ENCODE peak calls at places on chromosomes 1 and 21, in four cellular contexts. V, W, S and A are unnamed samples.

GRCh38 chr21:40936151-40936550 is 89.2 kb upstream of the DSCAM start:
- DNase-seq in W (no peak), V (no peak), S (no peak), A (no peak)

GRCh38 chr1:43981636-43982035 is 2.6 kb downstream of the B4GALT2 start:
- DNase-seq in W (no peak), V (no peak), S (no peak), A (no peak)

GRCh38 chr1:12038356-12039140 is 19.2 kb downstream of the MIIP start:
- DNase-seq in S (no peak), V (no peak), W (no peak), A (no peak)

GRCh38 chr1:50970927-50971582 is 1.0 kb downstream of the CDKN2C start:
- DNase-seq in V (no peak), W (no peak), S (no peak), A (no peak)

GRCh38 chr1:27122652-27123051 is 32.3 kb downstream of the SLC9A1 start:
- DNase-seq in S (no peak), V (peak), W (peak), A (peak)

GRCh38 chr1:27416387-27417111 is 24.1 kb downstream of the GPR3 start:
- DNase-seq in V (peak), W (no peak), S (no peak), A (no peak)

GRCh38 chr21:29077651-29078090 is 4.2 kb upstream of the CCT8 start:
- DNase-seq in S (no peak), V (no peak), W (no peak), A (no peak)

GRCh38 chr1:26034504-26035202 is 11.3 kb downstream of the SLC30A2 start:
- DNase-seq in S (peak), V (no peak), W (no peak), A (no peak)

GRCh38 chr1:22462928-22463327 is 11.3 kb downstream of the ZBTB40 start:
- DNase-seq in V (no peak), S (no peak), W (no peak), A (no peak)

GRCh38 chr21:34302496-34302895 is 61.3 kb upstream of the KCNE2 start:
- DNase-seq in W (no peak), S (no peak), V (no peak), A (no peak)

GRCh38 chr1:164723296-164723731 is 164.3 kb downstream of the PBX1 start:
- DNase-seq in S (peak), W (no peak), V (no peak), A (no peak)

GRCh38 chr1:18175530-18176377 is 68.2 kb downstream of the IGSF21 start:
- DNase-seq in S (no peak), V (no peak), W (no peak), A (no peak)

GRCh38 chr1:177448652-177449351 is 278.0 kb downstream of the BRINP2 start:
- DNase-seq in V (no peak), W (no peak), S (no peak), A (no peak)

GRCh38 chr1:184395370-184395769 is 8.5 kb downstream of the C1orf21 start:
- DNase-seq in S (no peak), V (no peak), W (no peak), A (no peak)

GRCh38 chr1:26729633-26730032 is 33.8 kb downstream of the ARID1A start:
- DNase-seq in W (no peak), S (no peak), V (no peak), A (peak)

GRCh38 chr1:6955357-6956154 is 170.3 kb downstream of the CAMTA1 start:
- DNase-seq in S (no peak), V (no peak), W (no peak), A (no peak)

GRCh38 chr1:11720033-11720376 is 15.9 kb upstream of the AGTRAP start:
- DNase-seq in S (no peak), V (no peak), W (no peak), A (no peak)

GRCh38 chr1:212937034-212937433 is 13.3 kb upstream of the VASH2 start:
- DNase-seq in W (no peak), V (no peak), S (no peak), A (no peak)

GRCh38 chr1:76867342-76868130 is at the start of gene ST6GALNAC5:
- DNase-seq in V (no peak), W (peak), S (peak), A (peak)

GRCh38 chr1:80989455-80989854 is 811.3 kb upstream of the ADGRL2 start:
- DNase-seq in S (no peak), W (no peak), V (no peak), A (no peak)

GRCh38 chr1:159916240-159917051 is 8.9 kb downstream of the TAGLN2 start:
- DNase-seq in W (peak), V (peak), S (peak), A (no peak)

GRCh38 chr1:232084584-232085223 is 458.1 kb downstream of the DISC1 start:
- DNase-seq in V (peak), S (no peak), W (no peak), A (no peak)

GRCh38 chr1:99557556-99558256 is 88.2 kb upstream of the PALMD start:
- DNase-seq in V (peak), W (no peak), S (no peak), A (no peak)

GRCh38 chr1:157119448-157119847 is 18.7 kb downstream of the ETV3 start:
- DNase-seq in S (no peak), V (no peak), W (no peak), A (no peak)

GRCh38 chr1:226428348-226429050 is 20.6 kb upstream of the PARP1 start:
- DNase-seq in W (no peak), V (no peak), S (no peak), A (no peak)

GRCh38 chr1:103541431-103541830 is 15.9 kb downstream of the RNPC3 start:
- DNase-seq in S (no peak), W (no peak), V (no peak), A (no peak)

GRCh38 chr21:25350056-25350455 is 257.2 kb downstream of the MRPL39 start:
- DNase-seq in W (no peak), V (peak), S (peak), A (no peak)

GRCh38 chr1:152953761-152954160 is 6.8 kb downstream of the SPRR5 start:
- DNase-seq in S (no peak), V (no peak), W (no peak), A (no peak)